ENCODE peak calls at places on chromosomes 12 and 14, in seven cellular contexts. C is A549, S is kidney, Y is Calu3, N is HFFc6, Q is NB4, X is tibial nerve. E is an unnamed sample.

GRCh38 chr14:102708494-102708893 is 68.8 kb upstream of the TRAF3 start:
- DNase-seq in C (no peak), S (no peak), Y (no peak), N (no peak), Q (no peak), X (no peak), E (no peak)

GRCh38 chr14:63717704-63718103 is 10.2 kb downstream of the SGPP1 start:
- DNase-seq in C (no peak), S (no peak), Y (no peak), N (peak), Q (peak), X (no peak), E (no peak)

GRCh38 chr12:42749239-42749638 is 159.7 kb upstream of the PRICKLE1 start:
- DNase-seq in C (no peak), S (no peak), Y (no peak), N (no peak), Q (no peak), X (no peak), E (no peak)

GRCh38 chr14:80679273-80679672 is 262.3 kb downstream of the CEP128 start:
- DNase-seq in C (no peak), S (no peak), Y (no peak), N (no peak), Q (no peak), X (no peak), E (no peak)

GRCh38 chr12:129076466-129077325 is 223.4 kb downstream of the GLT1D1 start:
- DNase-seq in C (no peak), S (no peak), Y (no peak), N (no peak), Q (no peak), X (no peak), E (no peak)

GRCh38 chr14:71666579-71667145 is 265.6 kb upstream of the RGS6 start:
- DNase-seq in C (no peak), S (no peak), Y (no peak), N (no peak), Q (no peak), X (no peak), E (no peak)

GRCh38 chr14:63852271-63852816 is 460 bp upstream of the SYNE2 start:
- DNase-seq in C (no peak), S (no peak), Y (no peak), N (no peak), Q (no peak), X (no peak), E (no peak)

GRCh38 chr14:59727073-59727661 is 143.4 kb downstream of the RTN1 start:
- DNase-seq in C (no peak), S (peak), Y (no peak), N (no peak), Q (no peak), X (no peak), E (peak)

GRCh38 chr14:75430526-75430925 is 2.7 kb downstream of the JDP2 start:
- DNase-seq in C (no peak), S (no peak), Y (no peak), N (no peak), Q (no peak), X (peak), E (no peak)

GRCh38 chr14:64663174-64663573 is 41.0 kb upstream of the PLEKHG3 start:
- DNase-seq in C (no peak), S (no peak), Y (no peak), N (no peak), Q (no peak), X (no peak), E (no peak)

GRCh38 chr12:49557187-49557916 is 10.6 kb downstream of the MCRS1 start:
- DNase-seq in C (no peak), S (peak), Y (no peak), N (no peak), Q (no peak), X (no peak), E (no peak)

GRCh38 chr12:442235-442884 is 17.4 kb upstream of the B4GALNT3 start:
- DNase-seq in C (peak), S (no peak), Y (peak), N (peak), Q (peak), X (peak), E (peak)

GRCh38 chr12:17361224-17361623 is 728.8 kb downstream of the RERGL start:
- DNase-seq in C (no peak), S (no peak), Y (no peak), N (no peak), Q (no peak), X (no peak), E (no peak)

GRCh38 chr14:51097287-51097686 is 2.4 kb upstream of the TRIM9 start:
- DNase-seq in C (no peak), S (no peak), Y (no peak), N (no peak), Q (no peak), X (no peak), E (no peak)

GRCh38 chr14:23538785-23539184 is 12.8 kb downstream of the ZFHX2 start:
- DNase-seq in C (no peak), S (no peak), Y (no peak), N (no peak), Q (no peak), X (no peak), E (peak)

GRCh38 chr14:24251880-24252288 is 9.5 kb upstream of the TINF2 start:
- DNase-seq in C (no peak), S (no peak), Y (no peak), N (peak), Q (no peak), X (no peak), E (no peak)

GRCh38 chr12:4156317-4156716 is 117.2 kb upstream of the CCND2 start:
- DNase-seq in C (no peak), S (no peak), Y (no peak), N (no peak), Q (peak), X (no peak), E (no peak)

GRCh38 chr14:58292192-58292591 is 6.2 kb upstream of the ARID4A start:
- DNase-seq in C (no peak), S (no peak), Y (no peak), N (no peak), Q (no peak), X (no peak), E (no peak)

GRCh38 chr12:21823581-21823980 is 49.1 kb upstream of the KCNJ8 start:
- DNase-seq in C (no peak), S (peak), Y (no peak), N (no peak), Q (no peak), X (peak), E (no peak)

GRCh38 chr14:80239631-80240030 is 28.3 kb upstream of the DIO2 start:
- DNase-seq in C (no peak), S (no peak), Y (no peak), N (no peak), Q (no peak), X (no peak), E (no peak)

GRCh38 chr12:51383281-51383905 is 7.8 kb downstream of the GALNT6 start:
- DNase-seq in C (no peak), S (no peak), Y (no peak), N (no peak), Q (peak), X (no peak), E (no peak)

GRCh38 chr12:45543887-45544286 is 185.6 kb upstream of the ARID2 start:
- DNase-seq in C (peak), S (no peak), Y (peak), N (peak), Q (peak), X (peak), E (peak)

GRCh38 chr12:100141666-100141997 is 1.0 kb downstream of the BLTP3B start:
- DNase-seq in C (no peak), S (no peak), Y (no peak), N (peak), Q (peak), X (peak), E (no peak)

GRCh38 chr14:52801014-52801708 is 9.8 kb upstream of the GNPNAT1 start:
- DNase-seq in C (no peak), S (no peak), Y (no peak), N (peak), Q (peak), X (no peak), E (no peak)

GRCh38 chr14:51860836-51861583 is 598 bp downstream of the GNG2 start:
- DNase-seq in C (no peak), S (no peak), Y (no peak), N (peak), Q (no peak), X (no peak), E (no peak)

GRCh38 chr14:57413849-57414248 is 23.5 kb downstream of the NAA30 start:
- DNase-seq in C (no peak), S (no peak), Y (no peak), N (no peak), Q (no peak), X (no peak), E (no peak)

GRCh38 chr12:6958609-6959375 is 7.6 kb downstream of the PTPN6 start:
- DNase-seq in C (no peak), S (peak), Y (no peak), N (no peak), Q (peak), X (no peak), E (no peak)

DNA sequence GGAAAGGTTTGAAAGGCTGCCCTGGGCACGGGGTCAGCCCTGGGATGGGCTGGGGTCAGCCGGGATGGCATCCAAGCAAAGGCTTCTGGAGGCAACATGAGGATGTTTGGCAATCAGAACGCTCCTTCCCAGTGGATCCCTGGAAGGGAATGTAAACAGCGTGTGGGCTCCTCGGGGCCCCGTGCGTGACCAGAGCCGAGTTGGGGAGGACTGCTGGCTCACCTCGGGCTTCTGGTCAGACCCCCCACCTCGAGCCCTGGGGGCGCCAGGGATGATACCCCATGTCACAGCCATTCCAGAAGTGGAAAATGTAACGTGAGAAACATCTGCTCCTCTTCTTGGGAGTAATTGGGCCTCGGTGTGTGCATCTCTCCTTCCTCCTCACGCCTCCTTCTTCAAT is 145.0 kb downstream of the NUAK1 start:
- DNase-seq in C (no peak), S (no peak), Y (no peak), N (no peak), Q (no peak), X (no peak), E (no peak)
- TF ChIP-seq CTCF in C (no peak), S (no peak), Y (no peak), N (no peak), Q (no peak), X (no peak), E (no peak)

GRCh38 chr12:14395059-14395778 is 29.7 kb downstream of the ATF7IP start:
- DNase-seq in C (no peak), S (no peak), Y (no peak), N (no peak), Q (peak), X (no peak), E (no peak)
- TF ChIP-seq CTCF in C (no peak), S (no peak), Y (no peak), N (no peak), Q (no peak), X (no peak), E (no peak)

GRCh38 chr12:26918321-26919215 is 19.2 kb downstream of the INTS13 start:
- DNase-seq in C (no peak), S (no peak), Y (no peak), N (peak), Q (no peak), X (no peak), E (no peak)
- TF ChIP-seq CTCF in C (no peak), S (peak), Y (no peak), N (peak), Q (no peak), X (peak), E (no peak)

DNA sequence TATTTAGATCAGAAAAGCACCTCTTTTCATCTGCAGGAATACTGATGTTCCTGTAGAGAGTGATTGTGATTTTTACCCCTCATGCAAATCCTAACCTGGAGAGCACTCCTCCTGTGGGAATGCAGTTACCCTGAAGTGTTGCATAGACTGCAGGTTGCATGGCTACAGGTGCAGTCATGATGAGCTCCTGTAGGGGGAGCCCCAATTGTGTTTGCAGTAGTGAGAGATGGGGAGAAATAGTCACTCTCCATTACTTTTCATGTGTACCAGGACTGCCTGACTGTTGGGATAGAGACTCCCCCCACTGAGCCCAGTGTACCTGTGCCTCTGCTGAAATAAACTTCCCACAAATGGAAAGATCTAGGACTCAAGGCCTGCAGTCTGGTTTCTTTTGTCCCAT is 1086.5 kb downstream of the SLC6A15 start:
- DNase-seq in C (no peak), S (no peak), Y (peak), N (peak), Q (peak), X (peak), E (peak)
- TF ChIP-seq CTCF in C (peak), S (peak), Y (peak), N (peak), Q (peak), X (no peak), E (peak)

GRCh38 chr12:99110866-99111265 is 465.8 kb downstream of the APAF1 start:
- DNase-seq in C (no peak), S (no peak), Y (no peak), N (no peak), Q (no peak), X (no peak), E (no peak)
- TF ChIP-seq CTCF in C (no peak), S (no peak), Y (no peak), N (no peak), Q (no peak), X (no peak), E (no peak)

GRCh38 chr12:110048242-110049027 is at the start of gene C12orf76:
- DNase-seq in C (peak), S (peak), Y (peak), N (peak), Q (peak), X (peak), E (peak)
- TF ChIP-seq CTCF in C (no peak), S (no peak), Y (no peak), N (peak), Q (no peak), X (peak), E (no peak)

DNA sequence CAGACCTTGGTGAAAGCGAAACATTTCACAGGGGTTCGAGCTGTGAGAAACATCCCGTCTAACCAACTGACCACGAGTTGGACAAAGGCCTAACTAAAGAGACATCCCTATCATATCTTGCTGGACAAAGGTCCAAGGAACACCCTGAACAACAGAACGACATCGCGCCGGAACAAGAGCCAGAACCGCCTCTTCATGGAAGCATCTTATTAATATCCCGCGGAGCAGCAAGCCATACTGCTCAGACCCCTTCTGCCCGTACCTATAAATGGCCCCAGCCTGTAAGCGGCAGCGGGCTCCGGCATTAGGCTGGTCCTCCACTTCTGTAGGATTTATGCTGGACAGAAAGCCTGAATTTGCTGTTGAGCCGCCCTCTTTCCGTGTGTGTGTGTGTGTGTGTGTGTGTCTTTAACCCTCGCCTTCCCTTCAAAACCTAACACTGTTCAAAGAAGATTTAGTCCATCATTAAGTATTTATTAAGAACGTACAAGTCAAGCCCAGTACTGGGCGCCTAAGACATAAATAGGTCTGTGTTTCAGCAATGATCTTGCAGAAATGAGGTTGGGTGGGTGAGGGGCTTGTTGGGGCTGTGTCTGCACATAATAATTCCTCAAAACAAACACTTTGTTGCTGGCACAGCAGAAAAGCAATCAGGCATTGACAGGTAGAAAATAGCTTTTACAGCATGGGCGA is 1.9 kb downstream of the SLC6A15 start:
- DNase-seq in C (no peak), S (peak), Y (no peak), N (no peak), Q (no peak), X (no peak), E (peak)
- TF ChIP-seq CTCF in C (no peak), S (no peak), Y (no peak), N (no peak), Q (no peak), X (no peak), E (no peak)

GRCh38 chr14:34770901-34771300 is 56.5 kb upstream of the CFL2 start:
- DNase-seq in C (no peak), S (no peak), Y (no peak), N (no peak), Q (no peak), X (no peak), E (no peak)

GRCh38 chr14:34766611-34767010 is 52.2 kb upstream of the CFL2 start:
- DNase-seq in C (no peak), S (no peak), Y (no peak), N (peak), Q (no peak), X (no peak), E (no peak)

GRCh38 chr14:34766060-34766459 is 51.7 kb upstream of the CFL2 start:
- DNase-seq in C (no peak), S (no peak), Y (no peak), N (no peak), Q (no peak), X (no peak), E (no peak)
- TF ChIP-seq CTCF in C (peak), S (no peak), Y (no peak), N (peak), Q (no peak), X (no peak), E (no peak)

DNA sequence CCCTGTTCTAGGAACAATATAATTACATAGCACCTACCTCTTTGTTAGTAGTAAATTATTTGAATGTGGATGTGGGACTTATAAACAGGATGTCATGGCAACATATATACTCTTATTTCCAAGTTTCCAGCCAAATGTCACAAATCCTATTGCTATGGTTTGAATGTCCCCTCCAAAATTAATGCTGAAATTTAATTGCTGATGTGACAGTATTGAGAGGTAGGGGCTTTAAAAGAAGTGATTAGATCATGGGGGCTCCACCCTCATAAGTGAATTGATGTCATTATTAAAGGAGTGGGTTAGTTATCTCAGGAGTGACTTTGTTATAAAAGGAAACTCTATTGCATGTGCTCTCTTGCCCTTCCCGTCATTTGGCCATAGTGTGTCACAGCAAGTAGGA is 164.2 kb upstream of the ATF7IP start:
- DNase-seq in C (no peak), S (no peak), Y (no peak), N (no peak), Q (no peak), X (no peak), E (no peak)
- TF ChIP-seq CTCF in C (no peak), S (no peak), Y (no peak), N (no peak), Q (no peak), X (no peak), E (no peak)

GRCh38 chr12:78396538-78396937 is 468.0 kb upstream of the SYT1 start:
- DNase-seq in C (no peak), S (no peak), Y (no peak), N (no peak), Q (no peak), X (no peak), E (no peak)

GRCh38 chr12:78390920-78391319 is 473.7 kb upstream of the SYT1 start:
- DNase-seq in C (no peak), S (no peak), Y (no peak), N (no peak), Q (no peak), X (no peak), E (no peak)

GRCh38 chr12:78388461-78388860 is 476.1 kb upstream of the SYT1 start:
- DNase-seq in C (no peak), S (no peak), Y (no peak), N (no peak), Q (no peak), X (no peak), E (no peak)

GRCh38 chr12:78387721-78388120 is 476.9 kb upstream of the SYT1 start:
- DNase-seq in C (no peak), S (no peak), Y (no peak), N (no peak), Q (no peak), X (no peak), E (no peak)

GRCh38 chr12:78392918-78393317 is 471.7 kb upstream of the SYT1 start:
- DNase-seq in C (no peak), S (no peak), Y (no peak), N (peak), Q (no peak), X (peak), E (no peak)
- TF ChIP-seq CTCF in C (peak), S (no peak), Y (no peak), N (peak), Q (no peak), X (peak), E (no peak)